ENCODE peak calls at places on chromosomes 4 and X, in four cellular contexts. One of them, this sample, is unnamed.

GRCh38 chr4:112840061-112840460 is 203.1 kb downstream of the LARP7 start:
- DNase-seq in MM.1S: no peak
- DNase-seq in AG04449: no peak
- DNase-seq in transverse colon: no peak
- DNase-seq in this sample: peak

GRCh38 chrX:110418220-110418856 is 59.7 kb downstream of the RTL9 start:
- DNase-seq in MM.1S: peak
- DNase-seq in AG04449: no peak
- DNase-seq in transverse colon: no peak
- DNase-seq in this sample: peak

GRCh38 chrX:69182818-69183375 is 17.6 kb upstream of the PJA1 start:
- DNase-seq in transverse colon: no peak
- DNase-seq in AG04449: no peak
- DNase-seq in MM.1S: no peak
- DNase-seq in this sample: no peak

GRCh38 chr4:73603854-73604584 is 16.2 kb downstream of the RASSF6 start:
- DNase-seq in transverse colon: no peak
- DNase-seq in MM.1S: no peak
- DNase-seq in AG04449: no peak
- DNase-seq in this sample: no peak

GRCh38 chr4:144868309-144868708 is 222.4 kb downstream of the HHIP start:
- DNase-seq in transverse colon: no peak
- DNase-seq in MM.1S: no peak
- DNase-seq in AG04449: no peak
- DNase-seq in this sample: no peak

GRCh38 chrX:71652405-71652804 is 14.9 kb upstream of the LOC101059915 start:
- DNase-seq in transverse colon: peak
- DNase-seq in AG04449: no peak
- DNase-seq in MM.1S: peak
- DNase-seq in this sample: no peak

GRCh38 chrX:82208976-82209375 is 1007.1 kb downstream of the SH3BGRL start:
- DNase-seq in MM.1S: no peak
- DNase-seq in transverse colon: no peak
- DNase-seq in AG04449: no peak
- DNase-seq in this sample: no peak

GRCh38 chrX:117992324-117992723 is 124.3 kb downstream of the KLHL13 start:
- DNase-seq in transverse colon: no peak
- DNase-seq in MM.1S: no peak
- DNase-seq in AG04449: no peak
- DNase-seq in this sample: no peak

GRCh38 chrX:118872102-118872566 is 48.5 kb downstream of the ZCCHC12 start:
- DNase-seq in AG04449: no peak
- DNase-seq in transverse colon: peak
- DNase-seq in MM.1S: no peak
- DNase-seq in this sample: no peak

DNA sequence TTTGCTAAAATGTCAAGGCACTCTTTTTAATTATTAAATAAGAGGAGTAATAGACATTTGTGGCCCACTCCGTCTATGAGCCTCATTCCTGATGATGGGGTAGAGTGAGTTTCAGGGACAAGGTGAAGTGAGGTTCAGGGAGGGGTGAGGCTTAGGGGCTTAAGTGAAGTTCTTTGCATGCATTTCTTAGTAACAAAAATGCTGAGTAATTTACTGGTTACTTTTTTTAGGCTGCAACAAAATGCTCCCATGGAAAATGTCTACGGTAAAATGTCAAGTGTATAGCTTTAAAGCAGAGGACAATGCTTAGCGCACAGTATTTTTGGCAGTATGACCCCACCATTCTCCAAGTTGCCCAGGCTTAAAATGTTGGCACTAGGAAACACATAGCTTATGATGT is 2.0 kb upstream of the USO1 start:
- DNase-seq in MM.1S: no peak
- DNase-seq in AG04449: no peak
- DNase-seq in transverse colon: no peak
- DNase-seq in this sample: no peak
- H3K4me3 ChIP-seq in MM.1S: no peak
- H3K4me3 ChIP-seq in AG04449: no peak
- H3K4me3 ChIP-seq in transverse colon: no peak
- H3K4me3 ChIP-seq in this sample: no peak

DNA sequence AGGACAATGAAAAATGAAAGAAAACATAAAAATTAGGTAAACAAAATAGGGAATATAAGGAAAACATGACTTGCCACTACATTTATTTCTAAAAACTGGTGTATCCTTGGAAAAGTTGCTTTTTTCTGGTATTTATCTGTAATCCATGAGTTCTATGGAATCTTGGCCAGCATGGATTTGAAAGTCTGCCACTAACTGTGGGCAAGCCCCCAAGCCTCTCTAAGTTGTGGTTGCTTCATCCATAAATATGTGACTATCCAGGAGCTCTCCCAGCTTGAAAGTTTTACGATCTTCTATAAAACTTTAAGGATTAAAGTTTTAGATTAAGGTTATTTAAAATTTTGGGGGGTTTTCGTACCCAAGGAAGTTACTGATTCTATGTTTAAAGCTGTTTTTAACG is 21.8 kb downstream of the RPS6KA3 start:
- DNase-seq in AG04449: no peak
- DNase-seq in transverse colon: no peak
- DNase-seq in MM.1S: no peak
- DNase-seq in this sample: no peak
- H3K4me3 ChIP-seq in AG04449: no peak
- H3K4me3 ChIP-seq in transverse colon: no peak
- H3K4me3 ChIP-seq in MM.1S: no peak
- H3K4me3 ChIP-seq in this sample: no peak

GRCh38 chr4:1250527-1250812 is 1.5 kb upstream of the CTBP1 start:
- DNase-seq in transverse colon: no peak
- DNase-seq in MM.1S: no peak
- DNase-seq in AG04449: no peak
- DNase-seq in this sample: no peak
- H3K4me3 ChIP-seq in transverse colon: no peak
- H3K4me3 ChIP-seq in MM.1S: no peak
- H3K4me3 ChIP-seq in AG04449: no peak
- H3K4me3 ChIP-seq in this sample: no peak

GRCh38 chr4:121030151-121030550 is 42.2 kb downstream of the NDNF start:
- DNase-seq in MM.1S: no peak
- DNase-seq in transverse colon: no peak
- DNase-seq in AG04449: no peak
- DNase-seq in this sample: no peak
- H3K4me3 ChIP-seq in MM.1S: no peak
- H3K4me3 ChIP-seq in transverse colon: no peak
- H3K4me3 ChIP-seq in AG04449: no peak
- H3K4me3 ChIP-seq in this sample: no peak

This sample was measured in skeletal muscle cell.